ENCODE peak calls at places on chromosomes 4 and X, in ten cellular contexts. One of them, this sample, is unnamed.

GRCh38 chr4:176563591-176563990 is 229.1 kb downstream of the VEGFC start:
- DNase-seq in CD8-positive, alpha-beta T cell: no peak
- DNase-seq in psoas muscle: no peak
- DNase-seq in HL-60: no peak
- DNase-seq in SK-N-SH: no peak
- DNase-seq in MM.1S: no peak
- DNase-seq in heart left ventricle: no peak
- DNase-seq in spleen: no peak
- DNase-seq in right lobe of liver: no peak
- DNase-seq in thyroid gland: no peak
- DNase-seq in this sample: no peak

GRCh38 chrX:54357414-54358377 is at the start of gene WNK3:
- DNase-seq in thyroid gland: peak; percentile 79
- DNase-seq in right lobe of liver: peak; percentile 87
- DNase-seq in spleen: peak; percentile 81
- DNase-seq in MM.1S: no peak
- DNase-seq in SK-N-SH: peak; percentile 86
- DNase-seq in HL-60: no peak
- DNase-seq in CD8-positive, alpha-beta T cell: peak; percentile 1
- DNase-seq in heart left ventricle: peak; percentile 81
- DNase-seq in psoas muscle: peak; percentile 71
- DNase-seq in this sample: peak; percentile 19

GRCh38 chrX:34528081-34528480 is 129.0 kb downstream of the TMEM47 start:
- DNase-seq in CD8-positive, alpha-beta T cell: no peak
- DNase-seq in thyroid gland: no peak
- DNase-seq in spleen: no peak
- DNase-seq in MM.1S: no peak
- DNase-seq in SK-N-SH: no peak
- DNase-seq in HL-60: no peak
- DNase-seq in right lobe of liver: no peak
- DNase-seq in heart left ventricle: no peak
- DNase-seq in psoas muscle: no peak
- DNase-seq in this sample: no peak

GRCh38 chrX:65522739-65523372 is 11.7 kb downstream of the LAS1L start:
- DNase-seq in HL-60: no peak
- DNase-seq in CD8-positive, alpha-beta T cell: no peak
- DNase-seq in SK-N-SH: no peak
- DNase-seq in spleen: no peak
- DNase-seq in heart left ventricle: no peak
- DNase-seq in thyroid gland: no peak
- DNase-seq in right lobe of liver: no peak
- DNase-seq in psoas muscle: no peak
- DNase-seq in MM.1S: no peak
- DNase-seq in this sample: no peak

GRCh38 chrX:154349359-154349935 is 25.0 kb downstream of the FLNA start:
- DNase-seq in SK-N-SH: no peak
- DNase-seq in right lobe of liver: no peak
- DNase-seq in thyroid gland: no peak
- DNase-seq in CD8-positive, alpha-beta T cell: no peak
- DNase-seq in psoas muscle: peak; percentile 30
- DNase-seq in spleen: no peak
- DNase-seq in MM.1S: no peak
- DNase-seq in heart left ventricle: no peak
- DNase-seq in HL-60: no peak
- DNase-seq in this sample: no peak

GRCh38 chrX:103362504-103362903 is 6.2 kb downstream of the TCEAL9 start:
- DNase-seq in heart left ventricle: no peak
- DNase-seq in MM.1S: no peak
- DNase-seq in right lobe of liver: no peak
- DNase-seq in thyroid gland: no peak
- DNase-seq in spleen: no peak
- DNase-seq in CD8-positive, alpha-beta T cell: no peak
- DNase-seq in SK-N-SH: no peak
- DNase-seq in HL-60: no peak
- DNase-seq in psoas muscle: no peak
- DNase-seq in this sample: peak; percentile 23

GRCh38 chrX:43552703-43553102 is 103.4 kb upstream of the MAOA start:
- DNase-seq in SK-N-SH: no peak
- DNase-seq in psoas muscle: no peak
- DNase-seq in CD8-positive, alpha-beta T cell: no peak
- DNase-seq in thyroid gland: no peak
- DNase-seq in heart left ventricle: no peak
- DNase-seq in right lobe of liver: no peak
- DNase-seq in HL-60: no peak
- DNase-seq in spleen: no peak
- DNase-seq in MM.1S: no peak
- DNase-seq in this sample: no peak

GRCh38 chr4:67980512-67980911 is 17.2 kb upstream of the TMPRSS11A start:
- DNase-seq in spleen: no peak
- DNase-seq in HL-60: no peak
- DNase-seq in heart left ventricle: no peak
- DNase-seq in CD8-positive, alpha-beta T cell: no peak
- DNase-seq in thyroid gland: no peak
- DNase-seq in SK-N-SH: no peak
- DNase-seq in MM.1S: no peak
- DNase-seq in right lobe of liver: no peak
- DNase-seq in psoas muscle: no peak
- DNase-seq in this sample: no peak

GRCh38 chrX:68440940-68441339 is 7.6 kb upstream of the OPHN1 start:
- DNase-seq in spleen: no peak
- DNase-seq in right lobe of liver: peak; percentile 76
- DNase-seq in heart left ventricle: no peak
- DNase-seq in CD8-positive, alpha-beta T cell: no peak
- DNase-seq in HL-60: no peak
- DNase-seq in psoas muscle: no peak
- DNase-seq in MM.1S: no peak
- DNase-seq in SK-N-SH: peak; percentile 42
- DNase-seq in thyroid gland: peak; percentile 85
- DNase-seq in this sample: no peak

GRCh38 chr4:38151870-38152269 is 191.7 kb downstream of the PTTG2 start:
- DNase-seq in MM.1S: no peak
- DNase-seq in right lobe of liver: no peak
- DNase-seq in psoas muscle: no peak
- DNase-seq in CD8-positive, alpha-beta T cell: no peak
- DNase-seq in HL-60: no peak
- DNase-seq in SK-N-SH: no peak
- DNase-seq in thyroid gland: no peak
- DNase-seq in heart left ventricle: no peak
- DNase-seq in spleen: no peak
- DNase-seq in this sample: no peak

GRCh38 chrX:24242649-24243556 is 71.0 kb downstream of the SUPT20HL2 start:
- DNase-seq in MM.1S: peak; percentile 80
- DNase-seq in thyroid gland: peak; percentile 16
- DNase-seq in spleen: no peak
- DNase-seq in SK-N-SH: no peak
- DNase-seq in psoas muscle: peak; percentile 77
- DNase-seq in CD8-positive, alpha-beta T cell: no peak
- DNase-seq in HL-60: peak; percentile 56
- DNase-seq in heart left ventricle: no peak
- DNase-seq in right lobe of liver: peak; percentile 51
- DNase-seq in this sample: no peak

GRCh38 chr4:21554036-21554435 is 394.5 kb downstream of the KCNIP4 start:
- DNase-seq in MM.1S: no peak
- DNase-seq in psoas muscle: no peak
- DNase-seq in right lobe of liver: no peak
- DNase-seq in thyroid gland: no peak
- DNase-seq in spleen: no peak
- DNase-seq in SK-N-SH: peak; percentile 2
- DNase-seq in HL-60: no peak
- DNase-seq in heart left ventricle: no peak
- DNase-seq in CD8-positive, alpha-beta T cell: no peak
- DNase-seq in this sample: no peak

GRCh38 chrX:97844161-97844560 is 960.5 kb downstream of the RPA4 start:
- DNase-seq in heart left ventricle: no peak
- DNase-seq in CD8-positive, alpha-beta T cell: no peak
- DNase-seq in thyroid gland: no peak
- DNase-seq in SK-N-SH: peak; percentile 1
- DNase-seq in HL-60: no peak
- DNase-seq in spleen: no peak
- DNase-seq in right lobe of liver: no peak
- DNase-seq in psoas muscle: no peak
- DNase-seq in MM.1S: no peak
- DNase-seq in this sample: no peak

GRCh38 chrX:109049416-109049815 is 313.1 kb upstream of the IRS4 start:
- DNase-seq in psoas muscle: no peak
- DNase-seq in heart left ventricle: no peak
- DNase-seq in CD8-positive, alpha-beta T cell: no peak
- DNase-seq in thyroid gland: no peak
- DNase-seq in SK-N-SH: no peak
- DNase-seq in MM.1S: no peak
- DNase-seq in right lobe of liver: no peak
- DNase-seq in spleen: no peak
- DNase-seq in HL-60: no peak
- DNase-seq in this sample: no peak

DNA sequence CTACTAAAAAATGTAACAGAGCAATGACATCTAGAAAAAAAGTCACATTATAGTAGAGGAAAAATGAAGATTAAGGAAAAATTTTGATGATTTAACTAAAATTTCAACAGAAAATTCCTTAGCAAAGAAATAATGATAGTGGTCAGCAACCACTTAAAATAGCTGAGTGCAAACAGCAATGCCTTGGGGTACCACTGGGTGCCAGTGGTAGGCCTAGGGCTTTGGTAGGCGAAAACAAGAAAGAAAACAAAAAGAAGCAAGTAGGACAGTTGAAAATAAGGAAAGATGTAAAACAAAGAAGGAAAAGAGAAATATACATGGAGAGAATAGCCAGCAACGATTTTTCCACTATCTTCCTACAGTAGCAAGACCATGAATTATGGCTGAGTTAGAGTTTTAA is 313.5 kb upstream of the IRS4 start:
- DNase-seq in thyroid gland: no peak
- DNase-seq in psoas muscle: no peak
- DNase-seq in HL-60: no peak
- DNase-seq in CD8-positive, alpha-beta T cell: no peak
- DNase-seq in heart left ventricle: no peak
- DNase-seq in SK-N-SH: no peak
- DNase-seq in MM.1S: no peak
- DNase-seq in right lobe of liver: no peak
- DNase-seq in spleen: no peak
- DNase-seq in this sample: no peak
- TF ChIP-seq CTCF in thyroid gland: no peak
- TF ChIP-seq CTCF in psoas muscle: no peak
- TF ChIP-seq CTCF in HL-60: no peak
- TF ChIP-seq CTCF in CD8-positive, alpha-beta T cell: no peak
- TF ChIP-seq CTCF in heart left ventricle: no peak
- TF ChIP-seq CTCF in SK-N-SH: peak; percentile 31
- TF ChIP-seq CTCF in MM.1S: peak; percentile 18
- TF ChIP-seq CTCF in right lobe of liver: no peak
- TF ChIP-seq CTCF in spleen: no peak
- TF ChIP-seq CTCF in this sample: peak; percentile 2

DNA sequence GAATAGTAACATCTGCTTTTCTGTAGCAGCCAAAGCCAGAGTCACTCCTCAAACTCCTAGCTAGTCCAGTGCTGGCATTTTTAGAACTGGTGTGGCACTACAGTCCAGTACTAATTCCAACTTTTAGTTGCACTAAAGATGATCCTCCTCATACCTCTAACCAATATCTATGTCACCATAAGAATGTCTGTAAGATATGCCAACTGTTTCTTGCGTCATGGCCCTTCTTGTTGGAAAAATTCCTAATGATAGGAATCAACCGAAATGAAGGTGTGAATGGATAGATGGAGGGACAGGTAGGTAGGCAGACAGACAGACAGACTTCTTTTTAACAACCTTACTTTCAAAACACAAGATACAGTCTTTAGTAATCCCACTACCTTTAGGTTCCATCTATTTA is 74.6 kb upstream of the PRSS48 start:
- DNase-seq in spleen: no peak
- DNase-seq in heart left ventricle: no peak
- DNase-seq in MM.1S: no peak
- DNase-seq in psoas muscle: no peak
- DNase-seq in thyroid gland: no peak
- DNase-seq in right lobe of liver: no peak
- DNase-seq in HL-60: no peak
- DNase-seq in CD8-positive, alpha-beta T cell: no peak
- DNase-seq in SK-N-SH: no peak
- DNase-seq in this sample: no peak
- H3K4me3 ChIP-seq in spleen: no peak overlapping the region
- H3K4me3 ChIP-seq in heart left ventricle: no peak overlapping the region
- H3K4me3 ChIP-seq in MM.1S: no peak overlapping the region
- H3K4me3 ChIP-seq in psoas muscle: no peak overlapping the region
- H3K4me3 ChIP-seq in thyroid gland: no peak overlapping the region
- H3K4me3 ChIP-seq in right lobe of liver: no peak overlapping the region
- H3K4me3 ChIP-seq in HL-60: no peak overlapping the region
- H3K4me3 ChIP-seq in CD8-positive, alpha-beta T cell: no peak overlapping the region
- H3K4me3 ChIP-seq in SK-N-SH: no peak overlapping the region
- H3K4me3 ChIP-seq in this sample: no peak overlapping the region

GRCh38 chrX:32741910-32742309 is 469.4 kb downstream of the DMD start:
- DNase-seq in SK-N-SH: no peak
- DNase-seq in right lobe of liver: no peak
- DNase-seq in heart left ventricle: no peak
- DNase-seq in psoas muscle: no peak
- DNase-seq in thyroid gland: no peak
- DNase-seq in spleen: no peak
- DNase-seq in MM.1S: no peak
- DNase-seq in CD8-positive, alpha-beta T cell: no peak
- DNase-seq in HL-60: no peak
- DNase-seq in this sample: no peak

GRCh38 chrX:32745323-32745722 is 466.0 kb downstream of the DMD start:
- DNase-seq in right lobe of liver: no peak
- DNase-seq in thyroid gland: no peak
- DNase-seq in MM.1S: no peak
- DNase-seq in spleen: no peak
- DNase-seq in HL-60: no peak
- DNase-seq in heart left ventricle: no peak
- DNase-seq in SK-N-SH: no peak
- DNase-seq in CD8-positive, alpha-beta T cell: no peak
- DNase-seq in psoas muscle: no peak
- DNase-seq in this sample: no peak

GRCh38 chrX:32749075-32749474 is 462.3 kb downstream of the DMD start:
- DNase-seq in SK-N-SH: no peak
- DNase-seq in spleen: no peak
- DNase-seq in thyroid gland: no peak
- DNase-seq in MM.1S: no peak
- DNase-seq in psoas muscle: no peak
- DNase-seq in heart left ventricle: no peak
- DNase-seq in CD8-positive, alpha-beta T cell: no peak
- DNase-seq in right lobe of liver: no peak
- DNase-seq in HL-60: no peak
- DNase-seq in this sample: no peak

GRCh38 chrX:32744906-32745305 is 466.4 kb downstream of the DMD start:
- DNase-seq in heart left ventricle: no peak
- DNase-seq in spleen: no peak
- DNase-seq in MM.1S: no peak
- DNase-seq in CD8-positive, alpha-beta T cell: no peak
- DNase-seq in psoas muscle: no peak
- DNase-seq in SK-N-SH: no peak
- DNase-seq in right lobe of liver: no peak
- DNase-seq in thyroid gland: no peak
- DNase-seq in HL-60: no peak
- DNase-seq in this sample: no peak
- H3K27me3 ChIP-seq in heart left ventricle: no peaks in the 10 kb centered on the region
- H3K27me3 ChIP-seq in spleen: no peaks in the 10 kb centered on the region
- H3K27me3 ChIP-seq in MM.1S: no peaks in the 10 kb centered on the region
- H3K27me3 ChIP-seq in CD8-positive, alpha-beta T cell: no peaks in the 10 kb centered on the region
- H3K27me3 ChIP-seq in psoas muscle: no peaks in the 10 kb centered on the region
- H3K27me3 ChIP-seq in SK-N-SH: no peaks in the 10 kb centered on the region
- H3K27me3 ChIP-seq in right lobe of liver: no peaks in the 10 kb centered on the region
- H3K27me3 ChIP-seq in thyroid gland: no peaks in the 10 kb centered on the region
- H3K27me3 ChIP-seq in HL-60: no peaks in the 10 kb centered on the region
- H3K27me3 ChIP-seq in this sample: no peaks in the 10 kb centered on the region

GRCh38 chr4:94605241-94605640 is 152.5 kb upstream of the BMPR1B start:
- DNase-seq in CD8-positive, alpha-beta T cell: no peak
- DNase-seq in heart left ventricle: no peak
- DNase-seq in MM.1S: no peak
- DNase-seq in psoas muscle: no peak
- DNase-seq in HL-60: no peak
- DNase-seq in SK-N-SH: no peak
- DNase-seq in thyroid gland: no peak
- DNase-seq in spleen: no peak
- DNase-seq in right lobe of liver: no peak
- DNase-seq in this sample: no peak
- TF ChIP-seq CTCF in CD8-positive, alpha-beta T cell: no peak
- TF ChIP-seq CTCF in heart left ventricle: no peak
- TF ChIP-seq CTCF in MM.1S: no peak
- TF ChIP-seq CTCF in psoas muscle: no peak
- TF ChIP-seq CTCF in HL-60: no peak
- TF ChIP-seq CTCF in SK-N-SH: no peak
- TF ChIP-seq CTCF in thyroid gland: no peak
- TF ChIP-seq CTCF in spleen: no peak
- TF ChIP-seq CTCF in right lobe of liver: no peak
- TF ChIP-seq CTCF in this sample: no peak

This sample was measured in kidney epithelial cell.